ENCODE peak calls at places on chromosomes 3 and 15, in seven cellular contexts. C, H, Q, L, X, W and E are unnamed samples.

GRCh38 chr3:53375019-53375418 is 27.7 kb upstream of the DCP1A start:
- DNase-seq in C (peak; percentile 76), H (peak; percentile 52), Q (peak; percentile 27), L (peak; percentile 30), X (peak; percentile 45), W (peak; percentile 6), E (peak; percentile 67)

GRCh38 chr15:56837281-56837680 is 81.2 kb upstream of the TCF12 start:
- DNase-seq in C (no peak), H (no peak), Q (no peak), L (no peak), X (peak; percentile 51), W (no peak), E (no peak)

GRCh38 chr15:53536479-53537120 is 222.9 kb downstream of the WDR72 start:
- DNase-seq in C (peak; percentile 41), H (no peak), Q (no peak), L (no peak), X (no peak), W (no peak), E (no peak)

GRCh38 chr3:129310612-129311011 is 31.9 kb downstream of the HMCES start:
- DNase-seq in C (no peak), H (no peak), Q (no peak), L (no peak), X (no peak), W (no peak), E (no peak)

GRCh38 chr3:53009826-53010539 is 35.9 kb downstream of the SFMBT1 start:
- DNase-seq in C (peak; percentile 10), H (no peak), Q (no peak), L (no peak), X (peak; percentile 15), W (no peak), E (no peak)

GRCh38 chr15:88246666-88247446 is 9.7 kb downstream of the NTRK3 start:
- DNase-seq in C (peak; percentile 90), H (peak; percentile 78), Q (peak; percentile 65), L (peak; percentile 70), X (peak; percentile 82), W (peak; percentile 34), E (peak; percentile 77)

GRCh38 chr3:102573483-102574028 is 138.7 kb downstream of the ZPLD1 start:
- DNase-seq in C (peak; percentile 18), H (peak; percentile 65), Q (no peak), L (no peak), X (no peak), W (no peak), E (no peak)

GRCh38 chr3:160124224-160124623 is 101.0 kb upstream of the C3orf80 start:
- DNase-seq in C (no peak), H (no peak), Q (no peak), L (no peak), X (no peak), W (no peak), E (no peak)

GRCh38 chr3:105014631-105015030 is 352.1 kb upstream of the ALCAM start:
- DNase-seq in C (no peak), H (no peak), Q (no peak), L (no peak), X (no peak), W (no peak), E (no peak)

GRCh38 chr3:135137296-135137695 is 342.2 kb downstream of the EPHB1 start:
- DNase-seq in C (no peak), H (no peak), Q (no peak), L (no peak), X (no peak), W (no peak), E (no peak)

GRCh38 chr3:101544181-101544850 is 17.4 kb upstream of the TRMT10C start:
- DNase-seq in C (no peak), H (no peak), Q (no peak), L (no peak), X (no peak), W (no peak), E (no peak)

GRCh38 chr15:58504674-58505234 is 73.0 kb downstream of the LIPC start:
- DNase-seq in C (no peak), H (no peak), Q (no peak), L (no peak), X (peak; percentile 97), W (no peak), E (no peak)

GRCh38 chr15:80906159-80906775 is 83.4 kb downstream of the MESD start:
- DNase-seq in C (peak; percentile 80), H (no peak), Q (no peak), L (no peak), X (peak; percentile 84), W (peak; percentile 61), E (no peak)

GRCh38 chr3:110708166-110708565 is 363.4 kb upstream of the NECTIN3 start:
- DNase-seq in C (no peak), H (no peak), Q (no peak), L (no peak), X (no peak), W (no peak), E (no peak)

GRCh38 chr15:70362350-70362749 is 264.6 kb upstream of the TLE3 start:
- DNase-seq in C (peak; percentile 71), H (no peak), Q (no peak), L (no peak), X (no peak), W (no peak), E (peak; percentile 1)

GRCh38 chr3:87197531-87197930 is 29.6 kb upstream of the CHMP2B start:
- DNase-seq in C (no peak), H (no peak), Q (no peak), L (no peak), X (no peak), W (no peak), E (no peak)

GRCh38 chr3:142896201-142896755 is 7.4 kb upstream of the PCOLCE2 start:
- DNase-seq in C (no peak), H (peak; percentile 7), Q (no peak), L (no peak), X (no peak), W (no peak), E (no peak)

GRCh38 chr3:109545746-109546145 is 208.4 kb upstream of the DPPA4 start:
- DNase-seq in C (no peak), H (no peak), Q (no peak), L (no peak), X (no peak), W (no peak), E (no peak)

GRCh38 chr3:119763466-119763865 is 18.4 kb upstream of the NR1I2 start:
- DNase-seq in C (no peak), H (no peak), Q (no peak), L (no peak), X (no peak), W (no peak), E (no peak)

GRCh38 chr3:192916455-192917257 is 1.0 kb downstream of the MB21D2 start:
- DNase-seq in C (peak; percentile 94), H (peak; percentile 91), Q (no peak), L (peak; percentile 57), X (peak; percentile 78), W (no peak), E (no peak)

GRCh38 chr15:82045892-82046667 is at the start of gene MEX3B:
- DNase-seq in C (peak; percentile 99), H (peak; percentile 97), Q (peak; percentile 84), L (peak; percentile 96), X (peak; percentile 98), W (peak; percentile 53), E (peak; percentile 69)

GRCh38 chr3:105526349-105527111 is 159.8 kb downstream of the ALCAM start:
- DNase-seq in C (peak; percentile 81), H (no peak), Q (no peak), L (peak; percentile 31), X (no peak), W (no peak), E (no peak)

GRCh38 chr3:136984837-136985236 is 27.1 kb downstream of the IL20RB start:
- DNase-seq in C (no peak), H (no peak), Q (no peak), L (no peak), X (peak; percentile 78), W (no peak), E (no peak)

GRCh38 chr3:129461461-129462146 is 21.6 kb downstream of the IFT122 start:
- DNase-seq in C (no peak), H (no peak), Q (no peak), L (no peak), X (no peak), W (no peak), E (no peak)

GRCh38 chr3:29527251-29527650 is 246.4 kb downstream of the RBMS3 start:
- DNase-seq in C (no peak), H (no peak), Q (no peak), L (no peak), X (no peak), W (no peak), E (no peak)

GRCh38 chr3:18445421-18446066 is 20.4 kb upstream of the SATB1 start:
- DNase-seq in C (peak; percentile 41), H (no peak), Q (peak; percentile 73), L (no peak), X (no peak), W (no peak), E (peak; percentile 61)

GRCh38 chr15:63460210-63461135 is 43.9 kb upstream of the USP3 start:
- DNase-seq in C (no peak), H (no peak), Q (no peak), L (no peak), X (no peak), W (no peak), E (no peak)

GRCh38 chr15:95160316-95160715 is 929.0 kb downstream of the MCTP2 start:
- DNase-seq in C (no peak), H (no peak), Q (no peak), L (no peak), X (no peak), W (no peak), E (no peak)

GRCh38 chr3:197117107-197117506 is 87.5 kb upstream of the MELTF start:
- DNase-seq in C (peak; percentile 15), H (no peak), Q (no peak), L (no peak), X (no peak), W (no peak), E (no peak)